ENCODE peak calls at places on chromosomes 3 and 15, in nine cellular contexts. One of them, this sample, is unnamed. For H4K20me1, the result is how much of the 10 kb centered on the place peaks cover.

GRCh38 chr15:56244237-56244810 is 645 bp upstream of the RFX7 start:
- DNase-seq in endothelial cell of umbilical vein: peak
- DNase-seq in H1: no peak
- DNase-seq in fibroblast of lung: peak
- DNase-seq in PC-9: peak
- DNase-seq in neural progenitor cell: peak
- DNase-seq in IMR-90: peak
- DNase-seq in hepatocyte: peak
- DNase-seq in H9: peak
- DNase-seq in this sample: peak

GRCh38 chr3:111968319-111969059 is 10.3 kb upstream of the ABHD10 start:
- DNase-seq in H1: no peak
- DNase-seq in PC-9: no peak
- DNase-seq in hepatocyte: no peak
- DNase-seq in neural progenitor cell: no peak
- DNase-seq in fibroblast of lung: peak
- DNase-seq in IMR-90: peak
- DNase-seq in H9: no peak
- DNase-seq in endothelial cell of umbilical vein: no peak
- DNase-seq in this sample: no peak

GRCh38 chr3:53318522-53318921 is 28.8 kb downstream of the DCP1A start:
- DNase-seq in H1: no peak
- DNase-seq in PC-9: no peak
- DNase-seq in hepatocyte: no peak
- DNase-seq in endothelial cell of umbilical vein: no peak
- DNase-seq in neural progenitor cell: no peak
- DNase-seq in H9: no peak
- DNase-seq in IMR-90: peak
- DNase-seq in fibroblast of lung: peak
- DNase-seq in this sample: no peak

GRCh38 chr3:100602506-100603444 is 6.6 kb upstream of the ADGRG7 start:
- DNase-seq in H9: peak
- DNase-seq in fibroblast of lung: peak
- DNase-seq in H1: no peak
- DNase-seq in IMR-90: peak
- DNase-seq in hepatocyte: peak
- DNase-seq in neural progenitor cell: no peak
- DNase-seq in endothelial cell of umbilical vein: no peak
- DNase-seq in PC-9: peak
- DNase-seq in this sample: no peak

GRCh38 chr3:56855856-56856538 is 54.2 kb upstream of the ARHGEF3 start:
- DNase-seq in PC-9: no peak
- DNase-seq in IMR-90: no peak
- DNase-seq in endothelial cell of umbilical vein: peak
- DNase-seq in hepatocyte: peak
- DNase-seq in H9: peak
- DNase-seq in H1: peak
- DNase-seq in neural progenitor cell: peak
- DNase-seq in fibroblast of lung: no peak
- DNase-seq in this sample: peak

GRCh38 chr3:159600291-159600690 is 388.3 kb upstream of the IL12A start:
- DNase-seq in IMR-90: no peak
- DNase-seq in endothelial cell of umbilical vein: no peak
- DNase-seq in hepatocyte: no peak
- DNase-seq in PC-9: no peak
- DNase-seq in H9: no peak
- DNase-seq in H1: no peak
- DNase-seq in fibroblast of lung: peak
- DNase-seq in neural progenitor cell: no peak
- DNase-seq in this sample: no peak

GRCh38 chr3:45488581-45488980 is 100.2 kb downstream of the LARS2 start:
- DNase-seq in PC-9: no peak
- DNase-seq in H1: no peak
- DNase-seq in H9: no peak
- DNase-seq in IMR-90: no peak
- DNase-seq in endothelial cell of umbilical vein: no peak
- DNase-seq in fibroblast of lung: no peak
- DNase-seq in hepatocyte: no peak
- DNase-seq in neural progenitor cell: no peak
- DNase-seq in this sample: no peak

GRCh38 chr3:138114988-138115971 is at the start of gene DZIP1L:
- DNase-seq in hepatocyte: peak
- DNase-seq in H9: peak
- DNase-seq in fibroblast of lung: peak
- DNase-seq in IMR-90: peak
- DNase-seq in PC-9: no peak
- DNase-seq in endothelial cell of umbilical vein: peak
- DNase-seq in neural progenitor cell: peak
- DNase-seq in H1: no peak
- DNase-seq in this sample: peak

GRCh38 chr15:74825895-74826294 is 532 bp upstream of the CPLX3 start:
- DNase-seq in IMR-90: no peak
- DNase-seq in fibroblast of lung: no peak
- DNase-seq in H9: no peak
- DNase-seq in endothelial cell of umbilical vein: no peak
- DNase-seq in neural progenitor cell: no peak
- DNase-seq in H1: no peak
- DNase-seq in hepatocyte: no peak
- DNase-seq in PC-9: no peak
- DNase-seq in this sample: no peak

GRCh38 chr15:50562735-50563640 is 16.5 kb upstream of the USP50 start:
- DNase-seq in neural progenitor cell: no peak
- DNase-seq in hepatocyte: no peak
- DNase-seq in fibroblast of lung: no peak
- DNase-seq in IMR-90: peak
- DNase-seq in endothelial cell of umbilical vein: no peak
- DNase-seq in H9: no peak
- DNase-seq in PC-9: no peak
- DNase-seq in H1: no peak
- DNase-seq in this sample: no peak

GRCh38 chr15:59223736-59224135 is 17.1 kb downstream of the LDHAL6B start:
- DNase-seq in neural progenitor cell: no peak
- DNase-seq in H9: no peak
- DNase-seq in H1: no peak
- DNase-seq in IMR-90: no peak
- DNase-seq in fibroblast of lung: peak
- DNase-seq in hepatocyte: no peak
- DNase-seq in PC-9: no peak
- DNase-seq in endothelial cell of umbilical vein: no peak
- DNase-seq in this sample: no peak

GRCh38 chr15:66294157-66294931 is 976 bp downstream of the DIS3L start:
- DNase-seq in IMR-90: peak
- DNase-seq in H1: no peak
- DNase-seq in hepatocyte: peak
- DNase-seq in fibroblast of lung: peak
- DNase-seq in H9: peak
- DNase-seq in endothelial cell of umbilical vein: peak
- DNase-seq in PC-9: peak
- DNase-seq in neural progenitor cell: peak
- DNase-seq in this sample: peak

GRCh38 chr3:133256787-133257483 is 142.9 kb upstream of the BFSP2 start:
- DNase-seq in H1: no peak
- DNase-seq in IMR-90: no peak
- DNase-seq in endothelial cell of umbilical vein: peak
- DNase-seq in fibroblast of lung: no peak
- DNase-seq in hepatocyte: no peak
- DNase-seq in PC-9: no peak
- DNase-seq in H9: no peak
- DNase-seq in neural progenitor cell: no peak
- DNase-seq in this sample: no peak

GRCh38 chr15:91857772-91858171 is 4.3 kb downstream of the SLCO3A1 start:
- DNase-seq in hepatocyte: no peak
- DNase-seq in IMR-90: no peak
- DNase-seq in PC-9: no peak
- DNase-seq in H1: no peak
- DNase-seq in fibroblast of lung: no peak
- DNase-seq in H9: no peak
- DNase-seq in endothelial cell of umbilical vein: no peak
- DNase-seq in neural progenitor cell: no peak
- DNase-seq in this sample: no peak

GRCh38 chr3:48413086-48413485 is 16.8 kb downstream of the PLXNB1 start:
- DNase-seq in hepatocyte: no peak
- DNase-seq in H9: no peak
- DNase-seq in fibroblast of lung: no peak
- DNase-seq in PC-9: no peak
- DNase-seq in H1: no peak
- DNase-seq in IMR-90: no peak
- DNase-seq in neural progenitor cell: no peak
- DNase-seq in endothelial cell of umbilical vein: no peak
- DNase-seq in this sample: no peak

GRCh38 chr15:45457215-45457614 is 65.3 kb downstream of the SLC30A4 start:
- DNase-seq in neural progenitor cell: no peak
- DNase-seq in IMR-90: no peak
- DNase-seq in H9: no peak
- DNase-seq in PC-9: no peak
- DNase-seq in endothelial cell of umbilical vein: no peak
- DNase-seq in hepatocyte: no peak
- DNase-seq in H1: no peak
- DNase-seq in fibroblast of lung: no peak
- DNase-seq in this sample: peak

GRCh38 chr3:152398495-152398894 is 129.8 kb downstream of the MBNL1 start:
- DNase-seq in fibroblast of lung: no peak
- DNase-seq in H1: no peak
- DNase-seq in endothelial cell of umbilical vein: no peak
- DNase-seq in neural progenitor cell: peak
- DNase-seq in H9: no peak
- DNase-seq in IMR-90: no peak
- DNase-seq in PC-9: no peak
- DNase-seq in hepatocyte: no peak
- DNase-seq in this sample: no peak
- H4K20me1 ChIP-seq in fibroblast of lung: under half
- H4K20me1 ChIP-seq in H1: under half
- H4K20me1 ChIP-seq in endothelial cell of umbilical vein: under half
- H4K20me1 ChIP-seq in neural progenitor cell: under half
- H4K20me1 ChIP-seq in H9: under half
- H4K20me1 ChIP-seq in IMR-90: half or more
- H4K20me1 ChIP-seq in PC-9: under half
- H4K20me1 ChIP-seq in hepatocyte: under half
- H4K20me1 ChIP-seq in this sample: under half

GRCh38 chr3:49761661-49762060 is 24.7 kb downstream of the IP6K1 start:
- DNase-seq in neural progenitor cell: no peak
- DNase-seq in H1: no peak
- DNase-seq in IMR-90: no peak
- DNase-seq in fibroblast of lung: no peak
- DNase-seq in endothelial cell of umbilical vein: no peak
- DNase-seq in hepatocyte: no peak
- DNase-seq in PC-9: no peak
- DNase-seq in H9: no peak
- DNase-seq in this sample: no peak
- H4K20me1 ChIP-seq in neural progenitor cell: half or more
- H4K20me1 ChIP-seq in H1: under half
- H4K20me1 ChIP-seq in IMR-90: half or more
- H4K20me1 ChIP-seq in fibroblast of lung: under half
- H4K20me1 ChIP-seq in endothelial cell of umbilical vein: under half
- H4K20me1 ChIP-seq in hepatocyte: under half
- H4K20me1 ChIP-seq in PC-9: under half
- H4K20me1 ChIP-seq in H9: under half
- H4K20me1 ChIP-seq in this sample: under half

GRCh38 chr3:152291649-152292066 is 22.9 kb downstream of the MBNL1 start:
- DNase-seq in endothelial cell of umbilical vein: no peak
- DNase-seq in IMR-90: peak
- DNase-seq in H1: no peak
- DNase-seq in fibroblast of lung: no peak
- DNase-seq in hepatocyte: no peak
- DNase-seq in PC-9: no peak
- DNase-seq in neural progenitor cell: no peak
- DNase-seq in H9: no peak
- DNase-seq in this sample: no peak
- H4K20me1 ChIP-seq in endothelial cell of umbilical vein: under half
- H4K20me1 ChIP-seq in IMR-90: half or more
- H4K20me1 ChIP-seq in H1: under half
- H4K20me1 ChIP-seq in fibroblast of lung: under half
- H4K20me1 ChIP-seq in hepatocyte: half or more
- H4K20me1 ChIP-seq in PC-9: under half
- H4K20me1 ChIP-seq in neural progenitor cell: under half
- H4K20me1 ChIP-seq in H9: under half
- H4K20me1 ChIP-seq in this sample: under half

DNA sequence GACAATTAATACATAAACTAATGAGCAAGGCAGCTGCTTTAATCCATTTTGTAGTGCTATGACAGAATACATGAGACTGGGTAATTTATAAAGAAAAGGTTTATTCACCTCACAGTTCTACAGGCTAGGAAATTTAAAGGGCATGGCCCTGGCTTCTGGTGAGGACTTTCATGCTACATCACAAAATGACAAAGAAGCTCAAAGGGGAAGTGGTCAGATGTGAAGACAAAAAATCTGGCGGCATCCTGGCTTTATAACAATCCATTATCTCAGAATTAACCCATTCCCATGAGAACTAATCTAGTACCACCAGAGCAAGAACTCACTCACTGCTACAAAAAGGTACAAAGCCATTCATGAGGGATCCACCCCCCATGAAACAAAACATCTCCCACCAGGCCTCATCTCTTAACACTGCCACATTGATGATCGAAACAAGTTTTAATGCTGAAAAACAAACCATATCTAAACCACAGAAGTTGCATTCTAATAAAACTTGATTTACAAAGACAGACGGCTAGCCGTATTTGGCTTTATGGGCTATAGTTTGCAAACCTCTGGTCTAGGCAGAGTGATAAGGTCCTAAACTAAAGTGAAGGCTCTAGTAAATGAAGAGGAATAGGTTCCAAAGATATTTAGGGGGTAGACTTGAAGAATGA is 44.2 kb downstream of the GSK3B start:
- DNase-seq in neural progenitor cell: no peak
- DNase-seq in PC-9: no peak
- DNase-seq in fibroblast of lung: no peak
- DNase-seq in hepatocyte: no peak
- DNase-seq in H1: no peak
- DNase-seq in endothelial cell of umbilical vein: no peak
- DNase-seq in IMR-90: no peak
- DNase-seq in H9: no peak
- DNase-seq in this sample: no peak
- H4K20me1 ChIP-seq in neural progenitor cell: under half
- H4K20me1 ChIP-seq in PC-9: under half
- H4K20me1 ChIP-seq in fibroblast of lung: under half
- H4K20me1 ChIP-seq in hepatocyte: half or more
- H4K20me1 ChIP-seq in H1: under half
- H4K20me1 ChIP-seq in endothelial cell of umbilical vein: under half
- H4K20me1 ChIP-seq in IMR-90: half or more
- H4K20me1 ChIP-seq in H9: under half
- H4K20me1 ChIP-seq in this sample: under half

DNA sequence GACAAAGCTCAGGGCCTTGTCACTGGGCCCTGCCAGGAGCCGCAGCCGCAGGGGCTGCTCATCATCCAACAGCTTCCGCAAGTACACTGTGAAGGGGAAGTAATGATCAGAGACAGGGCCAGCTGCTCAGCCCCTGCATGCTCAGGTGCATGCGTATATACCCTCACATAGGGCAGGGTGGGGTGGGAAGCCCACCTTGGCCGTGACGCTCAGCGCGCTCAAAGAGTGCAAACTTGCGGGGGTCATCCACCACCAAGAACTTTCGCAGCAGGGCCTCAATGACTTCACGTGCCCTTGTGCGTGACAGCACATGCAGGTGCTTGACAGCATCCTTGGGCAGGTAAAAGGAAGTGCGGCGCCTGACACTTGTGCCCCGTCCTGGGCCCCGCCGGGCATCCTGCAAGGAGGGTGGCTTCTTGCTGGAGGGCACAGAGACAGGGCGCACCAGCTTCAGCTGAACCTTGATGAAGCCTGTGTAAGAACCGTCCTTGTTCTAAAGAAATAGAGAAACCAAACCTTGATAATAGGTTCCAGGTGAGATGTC is 3.4 kb upstream of the TUSC2 start:
- DNase-seq in fibroblast of lung: no peak
- DNase-seq in IMR-90: no peak
- DNase-seq in endothelial cell of umbilical vein: no peak
- DNase-seq in hepatocyte: no peak
- DNase-seq in H1: no peak
- DNase-seq in PC-9: no peak
- DNase-seq in H9: no peak
- DNase-seq in neural progenitor cell: no peak
- DNase-seq in this sample: no peak
- H4K20me1 ChIP-seq in fibroblast of lung: under half
- H4K20me1 ChIP-seq in IMR-90: half or more
- H4K20me1 ChIP-seq in endothelial cell of umbilical vein: under half
- H4K20me1 ChIP-seq in hepatocyte: under half
- H4K20me1 ChIP-seq in H1: under half
- H4K20me1 ChIP-seq in PC-9: under half
- H4K20me1 ChIP-seq in H9: under half
- H4K20me1 ChIP-seq in neural progenitor cell: under half
- H4K20me1 ChIP-seq in this sample: under half

This sample was measured in GM23338.